ENCODE peak calls at places on chromosomes 3 and 15, in nine cellular contexts. U, G, X, C, I, L, Y, N and J are unnamed samples.

GRCh38 chr3:73719413-73719831 is 94.7 kb upstream of the PDZRN3 start:
- DNase-seq in I (no peak), G (no peak), Y (no peak), U (no peak), L (peak; percentile 59), N (peak; percentile 83), C (no peak), X (no peak), J (peak; percentile 55)

GRCh38 chr15:74055804-74056203 is 26.5 kb downstream of the GOLGA6A start:
- DNase-seq in I (no peak), C (no peak), N (no peak), G (no peak), X (no peak), L (no peak), U (no peak), Y (no peak), J (no peak)

GRCh38 chr3:13537926-13538325 is 11.0 kb upstream of the FBLN2 start:
- DNase-seq in G (peak; percentile 96), Y (peak; percentile 48), L (peak; percentile 98), C (no peak), N (peak; percentile 91), X (peak; percentile 73), U (no peak), I (peak; percentile 80), J (peak; percentile 96)

GRCh38 chr15:65887565-65887964 is 18.3 kb downstream of the RAB11A start:
- DNase-seq in N (no peak), U (no peak), C (no peak), G (no peak), X (no peak), I (no peak), L (no peak), Y (no peak), J (no peak)

GRCh38 chr3:159627229-159627628 is 361.4 kb upstream of the IL12A start:
- DNase-seq in I (no peak), L (no peak), G (no peak), U (no peak), Y (no peak), N (no peak), C (no peak), X (no peak), J (no peak)

GRCh38 chr3:38519651-38520050 is 23.5 kb downstream of the EXOG start:
- DNase-seq in I (no peak), L (no peak), X (no peak), C (no peak), Y (peak; percentile 38), U (no peak), G (no peak), N (no peak), J (no peak)

GRCh38 chr3:66210687-66211295 is 10.0 kb upstream of the SLC25A26 start:
- DNase-seq in Y (no peak), L (no peak), I (no peak), X (no peak), U (no peak), N (no peak), C (no peak), G (no peak), J (no peak)

GRCh38 chr3:106206165-106206564 is 337.4 kb upstream of the CBLB start:
- DNase-seq in Y (no peak), G (peak; percentile 52), U (no peak), X (no peak), I (no peak), C (peak; percentile 54), L (peak; percentile 29), N (peak; percentile 36), J (peak; percentile 22)

GRCh38 chr3:186052096-186052495 is 56.8 kb downstream of the ETV5 start:
- DNase-seq in I (no peak), L (no peak), U (no peak), C (no peak), Y (no peak), X (no peak), N (no peak), G (no peak), J (no peak)

GRCh38 chr3:135966349-135966695 is 794 bp downstream of the PPP2R3A start:
- DNase-seq in L (no peak), N (no peak), I (no peak), X (no peak), Y (no peak), G (no peak), U (peak; percentile 73), C (no peak), J (no peak)

GRCh38 chr3:32569540-32570425 is 875 bp downstream of the DYNC1LI1 start:
- DNase-seq in L (peak; percentile 54), N (peak; percentile 23), I (peak; percentile 80), U (peak; percentile 93), G (peak; percentile 76), C (peak; percentile 62), Y (peak; percentile 74), X (peak; percentile 66), J (no peak)

GRCh38 chr3:64238971-64239667 is 13.9 kb upstream of the PRICKLE2 start:
- DNase-seq in N (peak; percentile 97), X (peak; percentile 83), I (peak; percentile 74), L (peak; percentile 98), Y (no peak), C (no peak), U (peak; percentile 77), G (peak; percentile 93), J (peak; percentile 96)

GRCh38 chr15:77966540-77967290 is 110.8 kb downstream of the TBC1D2B start:
- DNase-seq in N (peak; percentile 62), Y (peak; percentile 49), L (peak; percentile 40), C (peak; percentile 65), I (peak; percentile 38), G (peak; percentile 82), X (peak; percentile 24), U (peak; percentile 62), J (peak; percentile 23)

GRCh38 chr3:188788621-188789081 is 383.1 kb upstream of the TPRG1 start:
- DNase-seq in G (peak; percentile 77), N (peak; percentile 97), C (no peak), X (peak; percentile 90), Y (no peak), U (no peak), L (peak; percentile 98), I (no peak), J (peak; percentile 98)

GRCh38 chr3:156349978-156350377 is 204.9 kb downstream of the SSR3 start:
- DNase-seq in Y (no peak), N (no peak), L (no peak), G (no peak), U (no peak), C (no peak), X (no peak), I (no peak), J (no peak)

GRCh38 chr3:126523745-126524428 is at the start of gene CHST13:
- DNase-seq in X (peak; percentile 49), N (peak; percentile 16), U (peak; percentile 91), I (peak; percentile 68), G (peak; percentile 96), C (no peak), Y (peak; percentile 34), L (peak; percentile 60), J (peak; percentile 39)

GRCh38 chr3:62884041-62884870 is 9.0 kb upstream of the CADPS start:
- DNase-seq in X (no peak), L (no peak), U (peak; percentile 53), C (no peak), I (no peak), N (no peak), G (no peak), Y (no peak), J (no peak)

GRCh38 chr15:26287381-26287780 is 424.3 kb upstream of the ATP10A start:
- DNase-seq in I (no peak), C (peak; percentile 2), G (no peak), Y (no peak), L (no peak), N (no peak), X (no peak), U (no peak), J (no peak)

GRCh38 chr3:44437800-44438199 is 39.7 kb downstream of the ZNF445 start:
- DNase-seq in N (no peak), U (no peak), L (no peak), C (no peak), X (no peak), Y (no peak), I (no peak), G (no peak), J (no peak)
- TF ChIP-seq CTCF in N (no peak), U (no peak), L (no peak), C (no peak), X (no peak), Y (no peak), I (no peak), G (no peak), J (no peak)

DNA sequence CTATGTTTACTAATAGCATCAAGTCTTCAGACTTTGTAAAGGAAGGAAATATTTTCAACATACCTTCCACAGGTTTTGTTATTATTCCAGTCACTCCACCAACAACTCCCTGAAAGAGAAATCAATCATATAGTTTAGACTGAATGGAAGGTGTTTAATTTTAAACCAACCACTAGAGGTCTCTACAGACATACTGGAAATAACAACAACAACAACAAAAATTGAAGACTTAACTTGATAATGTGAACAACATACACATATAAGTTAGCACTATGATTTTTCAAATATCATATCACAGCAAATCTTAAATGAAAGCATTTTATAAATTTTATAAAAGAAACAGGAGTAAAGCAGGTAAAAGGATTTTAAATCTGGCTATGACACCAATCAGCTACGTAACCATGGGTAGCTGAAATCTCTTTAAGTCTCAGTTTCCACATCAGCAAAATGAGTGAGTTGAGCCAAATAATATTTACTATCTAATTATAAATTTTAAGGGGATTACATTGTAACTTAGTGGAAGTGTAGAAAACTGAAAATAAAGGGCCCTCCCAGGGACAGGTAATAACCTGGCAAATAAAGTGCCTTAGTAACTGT is 188.2 kb downstream of the VPS13C start:
- DNase-seq in G (no peak), I (no peak), C (peak; percentile 24), U (peak; percentile 15), Y (peak; percentile 15), N (peak; percentile 20), L (peak; percentile 7), X (no peak), J (no peak)
- H3K4me2 ChIP-seq in G (no peak overlapping the region), I (no peak overlapping the region), C (no peak overlapping the region), U (no peak overlapping the region), Y (no peak overlapping the region), N (no peak overlapping the region), L (no peak overlapping the region), X (no peak overlapping the region), J (no peak overlapping the region)

GRCh38 chr15:40465939-40466338 is 4.8 kb upstream of the CHST14 start:
- DNase-seq in X (no peak), G (peak; percentile 67), L (no peak), C (no peak), I (no peak), N (no peak), U (no peak), Y (no peak), J (no peak)
- H3K36me3 ChIP-seq in X (peaks cover 6% of the 10 kb centered on the region), G (peaks cover 30% of the 10 kb centered on the region), L (peaks cover 3% of the 10 kb centered on the region), C (peaks cover 36% of the 10 kb centered on the region), I (no peaks in the 10 kb centered on the region), N (peaks cover 43% of the 10 kb centered on the region), U (no peaks in the 10 kb centered on the region), Y (peaks cover 68% of the 10 kb centered on the region), J (peaks cover 17% of the 10 kb centered on the region)

DNA sequence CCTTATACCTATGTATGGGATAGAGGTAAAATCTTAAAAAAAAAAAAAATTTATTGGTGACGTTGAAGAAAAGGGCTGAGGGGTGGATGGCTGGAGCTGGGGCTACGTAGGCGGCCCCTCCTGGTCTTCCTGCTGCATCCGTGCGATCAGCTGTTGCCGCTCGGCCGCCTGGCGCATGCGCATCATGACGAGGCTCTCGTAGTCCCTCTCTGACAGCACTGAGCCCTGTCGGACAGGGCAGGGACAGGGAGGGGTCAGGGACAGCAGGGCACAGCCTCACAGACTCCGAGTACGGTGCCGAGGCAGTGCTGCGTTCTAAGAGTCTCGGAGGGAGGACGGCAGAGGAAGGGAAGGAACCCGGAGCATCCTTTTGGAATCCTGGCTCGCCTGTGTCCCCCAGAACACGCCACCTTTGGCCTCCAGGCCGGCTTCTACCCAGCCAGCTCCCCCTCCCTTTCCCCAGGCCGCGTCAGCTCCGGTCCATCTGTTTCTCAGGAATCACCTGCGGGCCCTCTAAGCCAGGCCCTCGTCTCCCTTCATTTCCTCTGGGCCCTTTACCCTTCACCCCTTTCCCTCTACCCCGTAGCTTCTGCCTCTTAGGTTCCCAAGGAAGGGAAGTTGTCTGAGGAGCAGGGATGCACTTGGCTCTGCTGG is 1.8 kb upstream of the C15orf62 start:
- DNase-seq in X (no peak), C (no peak), G (no peak), N (no peak), Y (no peak), U (no peak), I (no peak), L (no peak), J (no peak)
- TF ChIP-seq CTCF in X (no peak), C (no peak), G (no peak), N (no peak), Y (no peak), U (no peak), I (no peak), L (no peak), J (no peak)